ENCODE peak calls at places on chromosome 10, in seven cellular contexts. M, D, R, H, O, Q and P are unnamed samples. For H3K9me3, the result is how much of the 10 kb centered on the place peaks cover.

GRCh38 chr10:36739884-36740445 is 385.4 kb upstream of the ANKRD30A start:
- DNase-seq in M (no peak), R (peak), H (no peak), Q (no peak), O (no peak), D (peak), P (no peak)

GRCh38 chr10:108583827-108584226 is 1339.5 kb downstream of the XPNPEP1 start:
- DNase-seq in R (no peak), H (no peak), Q (no peak), M (no peak), D (no peak), O (no peak), P (no peak)

GRCh38 chr10:79148452-79149344 is 79.9 kb downstream of the ZMIZ1 start:
- DNase-seq in M (no peak), O (peak), H (peak), R (peak), Q (peak), D (peak), P (no peak)

GRCh38 chr10:86163522-86164215 is 202.9 kb downstream of the GRID1 start:
- DNase-seq in O (no peak), Q (peak), M (no peak), D (no peak), H (no peak), R (no peak), P (no peak)

GRCh38 chr10:25061711-25062455 is 45.5 kb downstream of the THNSL1 start:
- DNase-seq in D (peak), H (no peak), M (no peak), R (peak), Q (peak), O (peak), P (no peak)

GRCh38 chr10:114307731-114308130 is 68.7 kb downstream of the VWA2 start:
- DNase-seq in Q (no peak), M (no peak), O (no peak), D (no peak), H (no peak), R (no peak), P (no peak)

GRCh38 chr10:35340975-35341374 is 4.7 kb downstream of the CCNY start:
- DNase-seq in R (peak), O (no peak), Q (no peak), M (no peak), D (peak), H (no peak), P (no peak)

GRCh38 chr10:77710081-77710551 is 72.5 kb upstream of the KCNMA1 start:
- DNase-seq in R (no peak), D (no peak), O (no peak), Q (no peak), H (peak), M (peak), P (no peak)

GRCh38 chr10:102628451-102628911 is 15.8 kb upstream of the TRIM8 start:
- DNase-seq in M (no peak), Q (peak), O (peak), H (no peak), D (peak), R (peak), P (no peak)

GRCh38 chr10:49611166-49611814 is 1.2 kb downstream of the SLC18A3 start:
- DNase-seq in R (no peak), D (peak), H (peak), O (no peak), M (peak), Q (no peak), P (no peak)

GRCh38 chr10:102310356-102311024 is 65.2 kb downstream of the GBF1 start:
- DNase-seq in Q (peak), R (peak), M (no peak), H (no peak), O (peak), D (peak), P (no peak)

GRCh38 chr10:84155521-84155920 is 16.2 kb downstream of the GHITM start:
- DNase-seq in O (no peak), D (no peak), M (no peak), Q (no peak), R (no peak), H (no peak), P (no peak)

GRCh38 chr10:62814901-62815372 is 1.2 kb downstream of the EGR2 start:
- DNase-seq in H (peak), D (peak), Q (peak), R (no peak), M (peak), O (peak), P (no peak)

GRCh38 chr10:118584181-118584954 is 11.1 kb downstream of the PRLHR start:
- DNase-seq in R (peak), M (no peak), D (peak), H (no peak), Q (no peak), O (peak), P (peak)

GRCh38 chr10:88418871-88419270 is 164.2 kb downstream of the RNLS start:
- DNase-seq in D (no peak), M (no peak), R (no peak), O (no peak), H (no peak), Q (no peak), P (no peak)

GRCh38 chr10:131774618-131775443 is 126.0 kb upstream of the PPP2R2D start:
- DNase-seq in R (no peak), M (peak), O (no peak), H (no peak), D (no peak), Q (no peak), P (no peak)

GRCh38 chr10:131773321-131773988 is 127.4 kb upstream of the PPP2R2D start:
- DNase-seq in R (no peak), O (no peak), D (no peak), H (no peak), M (no peak), Q (no peak), P (no peak)

GRCh38 chr10:131775833-131776232 is 125.0 kb upstream of the PPP2R2D start:
- DNase-seq in Q (no peak), M (peak), H (no peak), R (no peak), O (no peak), D (no peak), P (no peak)

GRCh38 chr10:131775444-131775832 is 125.4 kb upstream of the PPP2R2D start:
- DNase-seq in D (no peak), R (no peak), M (peak), H (peak), Q (no peak), O (no peak), P (no peak)

GRCh38 chr10:131773989-131774343 is 126.8 kb upstream of the PPP2R2D start:
- DNase-seq in O (no peak), H (no peak), D (no peak), Q (no peak), M (no peak), R (no peak), P (no peak)
- H3K9me3 ChIP-seq in O (under half), H (under half), D (under half), Q (under half), M (under half), R (under half), P (under half)

DNA sequence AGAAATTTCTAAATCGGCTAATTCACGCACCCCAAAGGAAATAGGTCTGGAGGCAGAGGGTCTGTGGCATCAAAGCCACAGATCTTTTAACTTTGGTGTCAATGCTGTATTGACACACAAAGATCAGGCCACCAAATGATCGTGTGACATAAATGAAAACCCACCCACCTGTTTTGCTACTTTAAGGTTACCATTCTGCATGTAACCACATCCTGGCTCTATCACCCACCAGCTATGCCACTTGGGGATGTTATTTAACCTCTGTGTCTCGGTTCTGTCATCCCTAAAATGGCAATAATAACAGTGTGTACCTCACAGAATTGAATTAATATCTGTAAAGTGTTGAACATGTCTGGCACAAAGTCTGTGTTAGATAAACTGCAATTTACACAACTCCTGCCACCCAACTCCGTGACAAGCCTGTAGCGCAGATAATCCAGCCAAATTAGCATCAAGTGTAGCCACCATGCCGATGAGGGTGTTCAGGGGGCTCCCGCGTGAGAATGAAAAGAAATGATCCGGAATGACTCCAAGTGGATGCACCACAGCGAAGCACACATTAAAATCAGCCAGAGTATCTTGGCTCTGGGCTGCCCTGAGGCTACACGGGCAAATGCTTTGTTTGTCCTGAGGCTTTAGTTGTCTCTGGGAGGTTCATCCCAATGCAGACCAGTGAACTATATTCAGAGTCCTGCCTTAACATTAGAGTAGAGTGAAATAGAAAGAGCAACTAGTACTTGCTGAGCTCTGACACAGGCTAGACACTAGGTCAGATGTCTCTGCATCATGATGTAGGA is 158.4 kb upstream of the NEBL start:
- DNase-seq in Q (no peak), H (peak), O (no peak), R (no peak), D (no peak), M (no peak), P (no peak)
- TF ChIP-seq EZH2 in Q (no peak), H (no peak), O (no peak), R (no peak), D (no peak), M (no peak), P (no peak)

GRCh38 chr10:130804778-130805634 is 506.5 kb downstream of the TCERG1L start:
- DNase-seq in D (no peak), R (no peak), H (no peak), Q (no peak), O (no peak), M (no peak), P (no peak)
- H3K9me3 ChIP-seq in D (under half), R (under half), H (under half), Q (under half), O (under half), M (under half), P (under half)

GRCh38 chr10:123150229-123150985 is 2.5 kb downstream of the HMX2 start:
- DNase-seq in H (peak), R (no peak), O (no peak), D (no peak), M (no peak), Q (peak), P (no peak)
- TF ChIP-seq EZH2 in H (peak), R (no peak), O (no peak), D (peak), M (no peak), Q (peak), P (peak)